ENCODE peak calls at places on chromosome 14, in ten cellular contexts. S is neuronal stem cell; V is K562; M is cardiac muscle cell; D is fibroblast of lung; K is pancreas; O is CD8-positive, alpha-beta memory T cell; C is H9; W is GM23248; E is uterus. G is an unnamed sample. For H3K9me3, the result is how much of the 10 kb centered on the place peaks cover.

GRCh38 chr14:42869681-42870080 is 1263.0 kb downstream of the LRFN5 start:
- DNase-seq in E (no peak), O (no peak), C (no peak), W (peak), D (peak), S (no peak), M (peak), V (no peak), K (no peak), G (no peak)

GRCh38 chr14:70281938-70282337 is 77.5 kb downstream of the COX16 start:
- DNase-seq in D (no peak), C (no peak), O (no peak), S (no peak), M (no peak), K (no peak), E (no peak), W (no peak), V (no peak), G (no peak)

GRCh38 chr14:65478596-65478995 is 66.1 kb downstream of the FUT8 start:
- DNase-seq in C (no peak), E (no peak), W (peak), D (peak), K (no peak), S (no peak), M (peak), V (no peak), O (peak), G (no peak)

GRCh38 chr14:50775357-50775756 is 55.6 kb downstream of the NIN start:
- DNase-seq in W (peak), D (peak), E (no peak), C (no peak), K (no peak), O (no peak), M (peak), V (no peak), S (no peak), G (no peak)

GRCh38 chr14:22089940-22090339 is 416.3 kb upstream of the OR4E1 start:
- DNase-seq in C (no peak), W (no peak), M (no peak), D (no peak), E (no peak), K (no peak), O (no peak), V (no peak), S (no peak), G (no peak)

GRCh38 chr14:105162374-105162979 is 6.1 kb downstream of the JAG2 start:
- DNase-seq in O (no peak), D (no peak), C (no peak), E (no peak), K (peak), S (no peak), M (no peak), V (peak), W (no peak), G (no peak)

GRCh38 chr14:74712499-74713394 is at the start of the genes AREL1 and FCF1:
- DNase-seq in C (peak), O (peak), K (peak), S (peak), W (peak), E (peak), V (peak), D (peak), M (peak), G (peak)

GRCh38 chr14:70897475-70897874 is 9.8 kb upstream of the PCNX1 start:
- DNase-seq in K (no peak), C (no peak), D (peak), O (no peak), W (peak), M (peak), V (no peak), S (no peak), E (no peak), G (no peak)

GRCh38 chr14:44418856-44419255 is 88.2 kb downstream of the FSCB start:
- DNase-seq in M (peak), V (no peak), W (no peak), S (no peak), D (no peak), E (no peak), C (no peak), O (no peak), K (no peak), G (no peak)

GRCh38 chr14:22627506-22628263 is 16.5 kb downstream of the OR6J1 start:
- DNase-seq in W (no peak), D (no peak), V (no peak), O (no peak), S (no peak), K (no peak), E (no peak), M (no peak), C (no peak), G (peak)

GRCh38 chr14:58863576-58864345 is 226.0 kb downstream of the DACT1 start:
- DNase-seq in K (no peak), D (no peak), O (no peak), W (no peak), E (no peak), C (no peak), V (no peak), S (no peak), M (peak), G (no peak)

GRCh38 chr14:99754141-99755067 is 38.8 kb upstream of the EML1 start:
- DNase-seq in O (no peak), K (no peak), D (peak), E (no peak), S (no peak), M (no peak), C (no peak), V (no peak), W (peak), G (no peak)
- H3K27ac ChIP-seq in O (no peak), K (no peak), D (no peak), E (no peak), S (no peak), M (no peak), C (no peak), V (no peak), W (peak), G (no peak)

GRCh38 chr14:64088647-64088964 is 205.6 kb downstream of the ESR2 start:
- DNase-seq in M (no peak), O (no peak), E (no peak), V (no peak), K (no peak), D (no peak), C (no peak), S (no peak), W (no peak), G (no peak)
- H3K9me3 ChIP-seq in M (under half), O (under half), E (under half), V (under half), K (under half), D (under half), C (under half), S (under half), W (under half), G (under half)

GRCh38 chr14:77106666-77107065 is 8.6 kb downstream of the CIPC start:
- DNase-seq in K (no peak), C (no peak), V (no peak), M (no peak), E (no peak), W (no peak), O (no peak), D (no peak), S (no peak), G (no peak)
- H3K27ac ChIP-seq in K (no peak), C (no peak), V (no peak), M (no peak), E (no peak), W (no peak), O (no peak), D (no peak), S (no peak), G (no peak)

GRCh38 chr14:82075566-82075965 is 541.9 kb upstream of the SEL1L start:
- DNase-seq in O (no peak), W (peak), C (peak), M (peak), D (peak), K (peak), E (no peak), V (no peak), S (peak), G (peak)

GRCh38 chr14:82067221-82067620 is 533.6 kb upstream of the SEL1L start:
- DNase-seq in E (no peak), W (no peak), K (no peak), D (no peak), M (no peak), V (no peak), S (no peak), C (no peak), O (no peak), G (no peak)

GRCh38 chr14:82070753-82071152 is 537.1 kb upstream of the SEL1L start:
- DNase-seq in K (no peak), C (no peak), D (no peak), W (no peak), E (no peak), M (no peak), V (no peak), O (no peak), S (no peak), G (no peak)

GRCh38 chr14:82070040-82070439 is 536.4 kb upstream of the SEL1L start:
- DNase-seq in D (no peak), C (no peak), O (no peak), K (no peak), M (no peak), S (no peak), E (no peak), W (no peak), V (no peak), G (no peak)
- H3K9me3 ChIP-seq in D (under half), C (under half), O (under half), K (under half), M (under half), S (under half), E (under half), W (under half), V (under half), G (under half)

GRCh38 chr14:35158491-35158890 is 36.1 kb downstream of the PRORP start:
- DNase-seq in S (no peak), K (no peak), O (no peak), V (no peak), M (no peak), E (no peak), C (no peak), W (no peak), D (no peak), G (no peak)

GRCh38 chr14:35158951-35159653 is 36.8 kb downstream of the PRORP start:
- DNase-seq in S (peak), D (peak), K (no peak), C (no peak), W (no peak), V (no peak), O (no peak), E (no peak), M (peak), G (no peak)

GRCh38 chr14:35161231-35161630 is 38.9 kb downstream of the PRORP start:
- DNase-seq in S (no peak), K (no peak), D (no peak), W (no peak), C (no peak), V (no peak), M (peak), E (no peak), O (peak), G (no peak)

GRCh38 chr14:35163384-35163783 is 41.0 kb downstream of the PRORP start:
- DNase-seq in V (no peak), K (no peak), D (no peak), W (no peak), M (no peak), C (no peak), O (no peak), S (no peak), E (no peak), G (no peak)

DNA sequence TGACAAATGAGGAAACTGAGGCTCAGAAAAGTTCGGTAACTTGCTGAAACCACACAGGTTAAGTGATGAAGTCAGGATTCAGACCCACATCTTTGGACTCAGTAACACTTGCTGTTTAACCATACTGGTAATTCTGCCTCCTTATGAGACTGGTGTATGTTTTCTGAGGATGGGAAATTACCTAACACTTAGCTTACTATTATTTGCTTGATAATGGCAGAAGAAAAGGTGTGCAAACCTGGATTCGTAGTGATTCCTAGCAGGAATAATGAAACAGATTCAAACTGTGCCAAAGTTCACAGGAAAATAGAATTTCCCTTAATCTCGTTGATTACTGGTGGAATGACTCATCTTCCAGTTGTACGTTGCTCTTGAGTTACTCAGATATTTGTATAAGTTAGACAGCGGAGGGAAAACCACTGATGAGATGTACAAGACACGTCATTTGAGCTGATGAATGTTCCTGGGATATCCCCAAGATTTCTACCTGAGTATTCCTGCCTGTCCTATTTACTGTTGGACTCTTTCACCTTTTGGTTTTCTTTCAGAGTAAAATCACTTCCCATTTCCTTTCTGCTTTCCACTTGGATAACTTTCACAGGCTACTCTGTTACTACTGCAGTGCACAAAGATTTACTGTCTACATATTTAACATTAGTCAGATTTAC is 37.5 kb downstream of the PRORP start:
- DNase-seq in S (no peak), V (no peak), D (peak), O (no peak), E (no peak), C (no peak), K (no peak), W (peak), M (peak), G (no peak)
- H3K27ac ChIP-seq in S (no peak), V (peak), D (peak), O (no peak), E (no peak), C (no peak), K (no peak), W (peak), M (no peak), G (no peak)

GRCh38 chr14:106842687-106843086 is 1316.3 kb downstream of the TMEM121 start:
- DNase-seq in C (no peak), M (no peak), W (no peak), E (no peak), D (no peak), S (no peak), O (no peak), V (peak), K (peak), G (no peak)

GRCh38 chr14:106838991-106839769 is 1312.8 kb downstream of the TMEM121 start:
- DNase-seq in S (no peak), E (no peak), V (no peak), O (no peak), M (no peak), W (no peak), K (no peak), C (no peak), D (no peak), G (no peak)

GRCh38 chr14:106841701-106842100 is 1315.3 kb downstream of the TMEM121 start:
- DNase-seq in D (no peak), K (no peak), S (no peak), M (no peak), V (no peak), O (no peak), W (no peak), E (no peak), C (no peak), G (no peak)

GRCh38 chr14:106840258-106840657 is 1313.9 kb downstream of the TMEM121 start:
- DNase-seq in V (no peak), C (no peak), W (no peak), M (no peak), O (no peak), S (no peak), K (no peak), D (no peak), E (no peak), G (no peak)

DNA sequence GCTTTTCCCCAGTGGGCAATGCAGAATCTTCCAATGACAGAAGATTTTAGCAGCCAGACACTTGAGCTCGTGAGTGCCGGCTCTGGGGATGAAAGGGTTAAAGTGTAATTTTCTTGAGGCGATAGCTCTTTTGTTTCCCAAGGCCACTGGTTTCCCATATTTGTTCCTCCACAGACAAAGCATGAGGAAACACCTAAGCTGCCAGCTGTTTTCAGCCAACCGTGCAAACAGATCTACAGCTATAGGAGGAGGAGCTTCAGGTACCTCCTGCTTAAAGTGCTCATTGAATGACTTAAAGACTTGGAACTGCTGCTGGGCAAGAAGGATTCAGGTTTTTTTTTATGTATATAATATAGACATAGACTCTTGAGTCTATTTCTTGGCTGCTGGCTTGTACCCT is 1311.5 kb downstream of the TMEM121 start:
- DNase-seq in O (no peak), S (no peak), E (no peak), V (no peak), D (no peak), K (no peak), C (no peak), M (no peak), W (no peak), G (no peak)
- H3K9me3 ChIP-seq in O (under half), S (under half), E (under half), V (under half), D (under half), K (under half), C (half or more), M (under half), W (under half), G (under half)

GRCh38 chr14:35051796-35052195 is 5.7 kb downstream of the FAM177A1 start:
- DNase-seq in D (peak), M (peak), W (no peak), V (no peak), O (no peak), S (no peak), C (no peak), E (no peak), K (no peak), G (no peak)
- H3K27ac ChIP-seq in D (no peak), M (no peak), W (no peak), V (no peak), O (no peak), S (no peak), C (no peak), E (no peak), K (no peak), G (peak)

GRCh38 chr14:103819503-103820307 is 27.7 kb downstream of the PPP1R13B start:
- DNase-seq in O (no peak), D (peak), V (no peak), M (peak), K (peak), S (peak), C (peak), E (peak), W (peak), G (peak)

GRCh38 chr14:103818422-103818821 is 29.0 kb downstream of the PPP1R13B start:
- DNase-seq in C (no peak), V (no peak), D (no peak), W (no peak), E (no peak), M (no peak), K (no peak), S (no peak), O (no peak), G (no peak)

GRCh38 chr14:103818870-103819269 is 28.5 kb downstream of the PPP1R13B start:
- DNase-seq in E (no peak), D (no peak), O (no peak), S (no peak), K (no peak), W (no peak), C (no peak), V (no peak), M (no peak), G (no peak)

GRCh38 chr14:103820382-103820781 is 27.0 kb downstream of the PPP1R13B start:
- DNase-seq in V (no peak), E (no peak), C (no peak), D (no peak), K (no peak), M (no peak), S (no peak), O (no peak), W (no peak), G (no peak)

DNA sequence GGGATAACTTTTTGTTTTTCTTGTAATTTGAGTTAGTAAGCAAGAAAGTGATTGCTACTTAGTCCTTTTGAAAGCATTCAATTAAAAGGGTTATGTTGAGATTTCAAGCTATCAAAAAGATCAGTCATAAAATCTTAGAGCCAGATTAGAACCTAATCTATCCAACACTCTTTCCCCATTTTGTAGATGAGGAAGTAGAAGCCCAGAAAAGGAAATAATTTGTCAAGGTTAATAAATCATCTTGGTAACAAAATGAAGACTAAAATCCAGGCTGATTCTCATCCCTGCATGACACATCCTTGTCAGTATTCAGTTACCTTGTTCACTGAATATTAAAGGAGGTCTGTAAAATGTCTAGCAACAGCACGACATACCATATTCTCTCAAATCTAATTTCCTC is 26.5 kb downstream of the PPP1R13B start:
- DNase-seq in S (no peak), O (no peak), K (no peak), V (no peak), M (no peak), E (no peak), C (no peak), D (no peak), W (no peak), G (no peak)
- H3K9me3 ChIP-seq in S (under half), O (under half), K (under half), V (under half), M (under half), E (under half), C (under half), D (under half), W (under half), G (under half)

GRCh38 chr14:63435838-63436237 is 107.3 kb downstream of the PPP2R5E start:
- DNase-seq in D (peak), C (no peak), K (peak), O (no peak), V (no peak), M (peak), S (no peak), E (peak), W (peak), G (peak)
- H3K27ac ChIP-seq in D (no peak), C (no peak), K (no peak), O (no peak), V (no peak), M (no peak), S (no peak), E (peak), W (peak), G (no peak)

DNA sequence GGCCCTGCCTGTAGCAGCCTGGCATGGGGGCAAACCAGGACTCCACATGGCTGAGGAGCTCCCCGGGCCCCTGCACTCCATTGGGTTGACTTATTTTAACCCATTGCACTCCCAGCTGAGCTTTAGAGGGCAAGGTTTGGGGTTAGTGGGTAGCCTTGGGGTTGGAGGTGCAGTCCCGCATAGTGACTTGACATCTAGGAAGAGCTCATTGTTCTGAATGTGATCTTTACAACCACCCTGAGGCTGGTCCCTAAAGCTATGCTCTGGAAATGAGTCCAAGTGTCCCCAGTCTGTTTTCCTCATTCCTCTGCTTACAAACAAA is 36.4 kb downstream of the NFKBIA start:
- DNase-seq in W (no peak), D (no peak), M (no peak), K (no peak), S (no peak), C (no peak), V (no peak), O (no peak), E (no peak), G (no peak)
- H3K9me3 ChIP-seq in W (under half), D (under half), M (under half), K (under half), S (under half), C (under half), V (under half), O (under half), E (under half), G (under half)